ENCODE peak calls at places on chromosomes 3 and 15, in ten cellular contexts. One of them, this sample, is unnamed.
A peak's percentile ranks its signal among the peaks of the same experiment; 100 is the strongest.

GRCh38 chr3:2172561-2173171 is 74.0 kb downstream of the CNTN4 start:
- DNase-seq in MM.1S: no peak
- DNase-seq in colonic mucosa: no peak
- DNase-seq in adipocyte: no peak
- DNase-seq in cardiac muscle cell: no peak
- DNase-seq in uterus: no peak
- DNase-seq in fibroblast of lung: no peak
- DNase-seq in brain microvascular endothelial cell: no peak
- DNase-seq in OCI-LY7: no peak
- DNase-seq in BJ: no peak
- DNase-seq in this sample: no peak

GRCh38 chr3:55436644-55437043 is 50.5 kb downstream of the WNT5A start:
- DNase-seq in MM.1S: no peak
- DNase-seq in colonic mucosa: no peak
- DNase-seq in adipocyte: no peak
- DNase-seq in cardiac muscle cell: no peak
- DNase-seq in uterus: no peak
- DNase-seq in fibroblast of lung: no peak
- DNase-seq in brain microvascular endothelial cell: no peak
- DNase-seq in OCI-LY7: no peak
- DNase-seq in BJ: no peak
- DNase-seq in this sample: no peak

GRCh38 chr3:126354776-126355175 is 2.4 kb downstream of the KLF15 start:
- DNase-seq in MM.1S: peak; percentile 3
- DNase-seq in colonic mucosa: no peak
- DNase-seq in adipocyte: no peak
- DNase-seq in cardiac muscle cell: no peak
- DNase-seq in uterus: no peak
- DNase-seq in fibroblast of lung: no peak
- DNase-seq in brain microvascular endothelial cell: no peak
- DNase-seq in OCI-LY7: no peak
- DNase-seq in BJ: no peak
- DNase-seq in this sample: peak; percentile 75

GRCh38 chr15:38610748-38611147 is 46.1 kb upstream of the RASGRP1 start:
- DNase-seq in MM.1S: no peak
- DNase-seq in colonic mucosa: no peak
- DNase-seq in adipocyte: no peak
- DNase-seq in cardiac muscle cell: no peak
- DNase-seq in uterus: no peak
- DNase-seq in fibroblast of lung: no peak
- DNase-seq in brain microvascular endothelial cell: no peak
- DNase-seq in OCI-LY7: no peak
- DNase-seq in BJ: no peak
- DNase-seq in this sample: no peak

GRCh38 chr3:3170998-3171397 is 8.5 kb downstream of the CRBN start:
- DNase-seq in MM.1S: peak; percentile 57
- DNase-seq in colonic mucosa: no peak
- DNase-seq in adipocyte: peak; percentile 33
- DNase-seq in cardiac muscle cell: peak; percentile 12
- DNase-seq in uterus: no peak
- DNase-seq in fibroblast of lung: peak; percentile 48
- DNase-seq in brain microvascular endothelial cell: no peak
- DNase-seq in OCI-LY7: peak; percentile 27
- DNase-seq in BJ: no peak
- DNase-seq in this sample: no peak

GRCh38 chr15:76514292-76514691 is 177.7 kb downstream of the ISL2 start:
- DNase-seq in MM.1S: no peak
- DNase-seq in colonic mucosa: no peak
- DNase-seq in adipocyte: no peak
- DNase-seq in cardiac muscle cell: no peak
- DNase-seq in uterus: no peak
- DNase-seq in fibroblast of lung: no peak
- DNase-seq in brain microvascular endothelial cell: no peak
- DNase-seq in OCI-LY7: no peak
- DNase-seq in BJ: no peak
- DNase-seq in this sample: no peak

GRCh38 chr3:132592211-132592610 is 4.9 kb upstream of the ACKR4 start:
- DNase-seq in MM.1S: no peak
- DNase-seq in colonic mucosa: no peak
- DNase-seq in adipocyte: peak; percentile 40
- DNase-seq in cardiac muscle cell: no peak
- DNase-seq in uterus: no peak
- DNase-seq in fibroblast of lung: no peak
- DNase-seq in brain microvascular endothelial cell: no peak
- DNase-seq in OCI-LY7: no peak
- DNase-seq in BJ: no peak
- DNase-seq in this sample: no peak

GRCh38 chr3:18402140-18402834 is 22.9 kb downstream of the SATB1 start:
- DNase-seq in MM.1S: no peak
- DNase-seq in colonic mucosa: no peak
- DNase-seq in adipocyte: no peak
- DNase-seq in cardiac muscle cell: no peak
- DNase-seq in uterus: no peak
- DNase-seq in fibroblast of lung: no peak
- DNase-seq in brain microvascular endothelial cell: no peak
- DNase-seq in OCI-LY7: no peak
- DNase-seq in BJ: no peak
- DNase-seq in this sample: no peak

GRCh38 chr15:64536244-64536836 is 76.0 kb downstream of the ZNF609 start:
- DNase-seq in MM.1S: no peak
- DNase-seq in colonic mucosa: peak; percentile 22
- DNase-seq in adipocyte: peak; percentile 61
- DNase-seq in cardiac muscle cell: no peak
- DNase-seq in uterus: no peak
- DNase-seq in fibroblast of lung: peak; percentile 78
- DNase-seq in brain microvascular endothelial cell: peak; percentile 84
- DNase-seq in OCI-LY7: no peak
- DNase-seq in BJ: peak; percentile 31
- DNase-seq in this sample: peak; percentile 97

DNA sequence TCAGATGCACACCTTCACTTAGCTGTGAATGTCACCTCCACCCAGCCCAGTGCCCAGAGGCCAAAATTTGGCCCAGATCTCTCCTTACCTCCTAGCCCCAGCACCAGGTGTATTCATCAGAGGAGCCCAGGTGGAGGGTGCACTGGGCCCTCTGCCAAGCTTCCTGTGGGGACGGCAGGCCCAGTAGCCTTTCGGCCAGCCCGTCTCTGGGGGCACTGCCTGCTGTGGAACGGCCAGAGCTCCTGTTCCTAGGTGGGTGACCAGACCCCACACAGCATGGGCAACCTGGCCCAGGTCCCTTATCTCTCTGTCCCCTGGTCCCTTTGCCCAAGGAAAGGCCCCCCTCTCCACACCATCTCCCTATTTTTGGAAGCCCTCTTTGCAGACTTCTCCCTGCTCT is 67.8 kb downstream of the AAGAB start:
- DNase-seq in MM.1S: no peak
- DNase-seq in colonic mucosa: no peak
- DNase-seq in adipocyte: no peak
- DNase-seq in cardiac muscle cell: no peak
- DNase-seq in uterus: peak; percentile 30
- DNase-seq in fibroblast of lung: no peak
- DNase-seq in brain microvascular endothelial cell: no peak
- DNase-seq in OCI-LY7: no peak
- DNase-seq in BJ: no peak
- DNase-seq in this sample: no peak
- H3K36me3 ChIP-seq in MM.1S: no peaks in the 10 kb centered on the region
- H3K36me3 ChIP-seq in colonic mucosa: peaks cover 8% of the 10 kb centered on the region
- H3K36me3 ChIP-seq in adipocyte: peaks cover 43% of the 10 kb centered on the region
- H3K36me3 ChIP-seq in cardiac muscle cell: peaks cover 49% of the 10 kb centered on the region
- H3K36me3 ChIP-seq in uterus: no peaks in the 10 kb centered on the region
- H3K36me3 ChIP-seq in fibroblast of lung: peaks cover 54% of the 10 kb centered on the region
- H3K36me3 ChIP-seq in brain microvascular endothelial cell: peaks cover 92% of the 10 kb centered on the region
- H3K36me3 ChIP-seq in OCI-LY7: peaks cover 79% of the 10 kb centered on the region
- H3K36me3 ChIP-seq in BJ: peaks cover 48% of the 10 kb centered on the region
- H3K36me3 ChIP-seq in this sample: peaks cover 96% of the 10 kb centered on the region

GRCh38 chr3:87855211-87855610 is 203.6 kb downstream of the CGGBP1 start:
- DNase-seq in MM.1S: no peak
- DNase-seq in colonic mucosa: no peak
- DNase-seq in adipocyte: no peak
- DNase-seq in cardiac muscle cell: no peak
- DNase-seq in uterus: no peak
- DNase-seq in fibroblast of lung: no peak
- DNase-seq in brain microvascular endothelial cell: no peak
- DNase-seq in OCI-LY7: no peak
- DNase-seq in BJ: no peak
- DNase-seq in this sample: no peak
- H3K36me3 ChIP-seq in MM.1S: no peaks in the 10 kb centered on the region
- H3K36me3 ChIP-seq in colonic mucosa: no peaks in the 10 kb centered on the region
- H3K36me3 ChIP-seq in adipocyte: no peaks in the 10 kb centered on the region
- H3K36me3 ChIP-seq in cardiac muscle cell: no peaks in the 10 kb centered on the region
- H3K36me3 ChIP-seq in uterus: no peaks in the 10 kb centered on the region
- H3K36me3 ChIP-seq in fibroblast of lung: no peaks in the 10 kb centered on the region
- H3K36me3 ChIP-seq in brain microvascular endothelial cell: no peaks in the 10 kb centered on the region
- H3K36me3 ChIP-seq in OCI-LY7: no peaks in the 10 kb centered on the region
- H3K36me3 ChIP-seq in BJ: no peaks in the 10 kb centered on the region
- H3K36me3 ChIP-seq in this sample: no peaks in the 10 kb centered on the region

GRCh38 chr3:33389908-33390307 is 50.3 kb downstream of the UBP1 start:
- DNase-seq in MM.1S: no peak
- DNase-seq in colonic mucosa: no peak
- DNase-seq in adipocyte: no peak
- DNase-seq in cardiac muscle cell: no peak
- DNase-seq in uterus: no peak
- DNase-seq in fibroblast of lung: no peak
- DNase-seq in brain microvascular endothelial cell: no peak
- DNase-seq in OCI-LY7: no peak
- DNase-seq in BJ: no peak
- DNase-seq in this sample: no peak
- H3K36me3 ChIP-seq in MM.1S: no peaks in the 10 kb centered on the region
- H3K36me3 ChIP-seq in colonic mucosa: peaks cover 9% of the 10 kb centered on the region
- H3K36me3 ChIP-seq in adipocyte: peaks cover 82% of the 10 kb centered on the region
- H3K36me3 ChIP-seq in cardiac muscle cell: peaks cover 67% of the 10 kb centered on the region
- H3K36me3 ChIP-seq in uterus: no peaks in the 10 kb centered on the region
- H3K36me3 ChIP-seq in fibroblast of lung: peaks cover 13% of the 10 kb centered on the region
- H3K36me3 ChIP-seq in brain microvascular endothelial cell: peaks cover 58% of the 10 kb centered on the region
- H3K36me3 ChIP-seq in OCI-LY7: peaks cover 91% of the 10 kb centered on the region
- H3K36me3 ChIP-seq in BJ: peaks cover 5% of the 10 kb centered on the region
- H3K36me3 ChIP-seq in this sample: peaks cover 70% of the 10 kb centered on the region

DNA sequence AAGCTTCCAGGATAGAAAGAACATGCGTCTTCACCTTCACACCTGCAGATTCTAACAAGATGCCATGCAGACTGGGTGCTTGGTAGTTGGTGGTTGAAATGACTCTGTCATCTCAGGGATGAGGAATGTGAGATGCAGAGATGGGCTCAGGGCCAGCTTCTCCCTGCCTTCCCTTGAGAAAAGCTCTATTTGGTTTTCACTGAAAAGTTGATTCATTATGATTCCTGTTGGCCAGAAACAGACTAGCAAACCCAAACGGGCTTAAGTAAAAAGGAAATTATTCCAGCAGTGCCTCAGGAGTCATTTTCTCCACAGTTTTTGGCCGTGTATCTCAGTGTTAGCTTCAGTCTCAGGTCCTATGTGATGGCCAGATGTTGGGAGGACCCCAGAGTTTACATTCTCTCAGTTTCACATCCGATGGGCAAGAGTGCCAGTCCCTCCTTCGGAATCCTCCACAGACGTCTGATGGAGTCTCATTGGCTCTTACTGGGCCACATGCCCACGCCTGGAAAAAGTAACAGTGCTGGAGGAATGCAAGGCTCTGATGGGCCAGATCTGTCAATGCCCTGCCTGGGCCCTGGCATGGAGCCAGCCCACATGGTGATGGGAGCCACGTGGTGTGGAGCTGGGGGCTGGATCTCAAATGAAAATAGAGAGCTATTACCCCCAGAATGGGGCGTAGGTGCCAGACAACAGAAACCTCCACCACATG is 22.3 kb upstream of the SACM1L start:
- DNase-seq in MM.1S: no peak
- DNase-seq in colonic mucosa: no peak
- DNase-seq in adipocyte: peak; percentile 53
- DNase-seq in cardiac muscle cell: no peak
- DNase-seq in uterus: no peak
- DNase-seq in fibroblast of lung: peak; percentile 56
- DNase-seq in brain microvascular endothelial cell: peak; percentile 73
- DNase-seq in OCI-LY7: no peak
- DNase-seq in BJ: no peak
- DNase-seq in this sample: peak; percentile 83
- H3K36me3 ChIP-seq in MM.1S: peaks cover 21% of the 10 kb centered on the region
- H3K36me3 ChIP-seq in colonic mucosa: no peaks in the 10 kb centered on the region
- H3K36me3 ChIP-seq in adipocyte: no peaks in the 10 kb centered on the region
- H3K36me3 ChIP-seq in cardiac muscle cell: peaks cover 8% of the 10 kb centered on the region
- H3K36me3 ChIP-seq in uterus: no peaks in the 10 kb centered on the region
- H3K36me3 ChIP-seq in fibroblast of lung: peaks cover 4% of the 10 kb centered on the region
- H3K36me3 ChIP-seq in brain microvascular endothelial cell: peaks cover 3% of the 10 kb centered on the region
- H3K36me3 ChIP-seq in OCI-LY7: no peaks in the 10 kb centered on the region
- H3K36me3 ChIP-seq in BJ: peaks cover 1% of the 10 kb centered on the region
- H3K36me3 ChIP-seq in this sample: peaks cover 19% of the 10 kb centered on the region

GRCh38 chr3:121918779-121919483 is 24.7 kb downstream of the SLC15A2 start:
- DNase-seq in MM.1S: no peak
- DNase-seq in colonic mucosa: no peak
- DNase-seq in adipocyte: no peak
- DNase-seq in cardiac muscle cell: no peak
- DNase-seq in uterus: no peak
- DNase-seq in fibroblast of lung: peak; percentile 77
- DNase-seq in brain microvascular endothelial cell: no peak
- DNase-seq in OCI-LY7: no peak
- DNase-seq in BJ: no peak
- DNase-seq in this sample: no peak
- H3K36me3 ChIP-seq in MM.1S: no peaks in the 10 kb centered on the region
- H3K36me3 ChIP-seq in colonic mucosa: no peaks in the 10 kb centered on the region
- H3K36me3 ChIP-seq in adipocyte: no peaks in the 10 kb centered on the region
- H3K36me3 ChIP-seq in cardiac muscle cell: no peaks in the 10 kb centered on the region
- H3K36me3 ChIP-seq in uterus: no peaks in the 10 kb centered on the region
- H3K36me3 ChIP-seq in fibroblast of lung: no peaks in the 10 kb centered on the region
- H3K36me3 ChIP-seq in brain microvascular endothelial cell: no peaks in the 10 kb centered on the region
- H3K36me3 ChIP-seq in OCI-LY7: peaks cover 65% of the 10 kb centered on the region
- H3K36me3 ChIP-seq in BJ: no peaks in the 10 kb centered on the region
- H3K36me3 ChIP-seq in this sample: no peaks in the 10 kb centered on the region

GRCh38 chr3:77718326-77718725 is 678.4 kb downstream of the ROBO2 start:
- DNase-seq in MM.1S: no peak
- DNase-seq in colonic mucosa: no peak
- DNase-seq in adipocyte: peak; percentile 20
- DNase-seq in cardiac muscle cell: peak; percentile 32
- DNase-seq in uterus: no peak
- DNase-seq in fibroblast of lung: no peak
- DNase-seq in brain microvascular endothelial cell: no peak
- DNase-seq in OCI-LY7: no peak
- DNase-seq in BJ: no peak
- DNase-seq in this sample: no peak
- H3K36me3 ChIP-seq in MM.1S: no peaks in the 10 kb centered on the region
- H3K36me3 ChIP-seq in colonic mucosa: no peaks in the 10 kb centered on the region
- H3K36me3 ChIP-seq in adipocyte: no peaks in the 10 kb centered on the region
- H3K36me3 ChIP-seq in cardiac muscle cell: no peaks in the 10 kb centered on the region
- H3K36me3 ChIP-seq in uterus: no peaks in the 10 kb centered on the region
- H3K36me3 ChIP-seq in fibroblast of lung: no peaks in the 10 kb centered on the region
- H3K36me3 ChIP-seq in brain microvascular endothelial cell: no peaks in the 10 kb centered on the region
- H3K36me3 ChIP-seq in OCI-LY7: no peaks in the 10 kb centered on the region
- H3K36me3 ChIP-seq in BJ: no peaks in the 10 kb centered on the region
- H3K36me3 ChIP-seq in this sample: no peaks in the 10 kb centered on the region

DNA sequence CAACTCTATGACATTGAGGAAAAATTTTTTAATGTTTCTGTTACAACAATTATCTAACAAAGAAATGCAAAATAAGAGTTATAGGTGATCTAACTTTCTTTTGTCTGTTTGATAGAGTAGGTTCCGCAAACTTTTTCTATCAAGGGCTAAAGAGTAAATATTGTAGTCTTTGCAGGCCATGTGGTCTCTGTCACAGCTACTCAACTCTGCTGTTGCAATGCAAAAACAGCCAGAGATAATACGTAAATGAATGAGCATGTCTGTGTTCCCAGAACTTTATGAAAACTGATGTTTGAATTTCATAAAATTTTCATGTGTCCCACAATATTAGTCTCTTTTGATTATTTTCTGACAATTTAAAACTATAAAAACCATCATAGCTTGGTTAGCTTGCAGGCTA is 73.3 kb downstream of the SLC24A1 start:
- DNase-seq in MM.1S: no peak
- DNase-seq in colonic mucosa: no peak
- DNase-seq in adipocyte: no peak
- DNase-seq in cardiac muscle cell: peak; percentile 2
- DNase-seq in uterus: no peak
- DNase-seq in fibroblast of lung: peak; percentile 12
- DNase-seq in brain microvascular endothelial cell: no peak
- DNase-seq in OCI-LY7: no peak
- DNase-seq in BJ: no peak
- DNase-seq in this sample: no peak
- H3K36me3 ChIP-seq in MM.1S: peaks cover 2% of the 10 kb centered on the region
- H3K36me3 ChIP-seq in colonic mucosa: no peaks in the 10 kb centered on the region
- H3K36me3 ChIP-seq in adipocyte: peaks cover 40% of the 10 kb centered on the region
- H3K36me3 ChIP-seq in cardiac muscle cell: peaks cover 14% of the 10 kb centered on the region
- H3K36me3 ChIP-seq in uterus: no peaks in the 10 kb centered on the region
- H3K36me3 ChIP-seq in fibroblast of lung: no peaks in the 10 kb centered on the region
- H3K36me3 ChIP-seq in brain microvascular endothelial cell: peaks cover 12% of the 10 kb centered on the region
- H3K36me3 ChIP-seq in OCI-LY7: peaks cover 77% of the 10 kb centered on the region
- H3K36me3 ChIP-seq in BJ: no peaks in the 10 kb centered on the region
- H3K36me3 ChIP-seq in this sample: peaks cover 23% of the 10 kb centered on the region